ENCODE peak calls at places on chromosomes 4 and X, in eight cellular contexts. One of them, this sample, is unnamed.

GRCh38 chr4:3441501-3442459 is at the start of gene HGFAC:
- DNase-seq in hepatocyte: no peak
- DNase-seq in mesenteric fat pad: no peak
- DNase-seq in right cardiac atrium: peak; percentile 58
- DNase-seq in esophagus squamous epithelium: no peak
- DNase-seq in activated T-helper 9 cell treated with anti-CD3 and anti-CD28 coated beads, Interleukin-2, amount 50 U/mL, for 16 hours: no peak
- DNase-seq in GM10248: no peak
- DNase-seq in anterior cingulate cortex: no peak
- DNase-seq in this sample: no peak

GRCh38 chrX:129593137-129593536 is 53.1 kb downstream of the OCRL start:
- DNase-seq in mesenteric fat pad: no peak
- DNase-seq in GM10248: no peak
- DNase-seq in anterior cingulate cortex: no peak
- DNase-seq in hepatocyte: no peak
- DNase-seq in right cardiac atrium: no peak
- DNase-seq in esophagus squamous epithelium: no peak
- DNase-seq in activated T-helper 9 cell treated with anti-CD3 and anti-CD28 coated beads, Interleukin-2, amount 50 U/mL, for 16 hours: no peak
- DNase-seq in this sample: peak; percentile 50

GRCh38 chr4:111985386-111985890 is 159.8 kb upstream of the FAM241A start:
- DNase-seq in hepatocyte: no peak
- DNase-seq in right cardiac atrium: no peak
- DNase-seq in GM10248: no peak
- DNase-seq in mesenteric fat pad: no peak
- DNase-seq in esophagus squamous epithelium: no peak
- DNase-seq in activated T-helper 9 cell treated with anti-CD3 and anti-CD28 coated beads, Interleukin-2, amount 50 U/mL, for 16 hours: no peak
- DNase-seq in anterior cingulate cortex: no peak
- DNase-seq in this sample: no peak

GRCh38 chr4:12050357-12050756 is 621.7 kb upstream of the HS3ST1 start:
- DNase-seq in mesenteric fat pad: no peak
- DNase-seq in esophagus squamous epithelium: no peak
- DNase-seq in right cardiac atrium: no peak
- DNase-seq in anterior cingulate cortex: no peak
- DNase-seq in activated T-helper 9 cell treated with anti-CD3 and anti-CD28 coated beads, Interleukin-2, amount 50 U/mL, for 16 hours: no peak
- DNase-seq in GM10248: no peak
- DNase-seq in hepatocyte: no peak
- DNase-seq in this sample: no peak

GRCh38 chr4:82357640-82358039 is 16.2 kb downstream of the HNRNPD start:
- DNase-seq in activated T-helper 9 cell treated with anti-CD3 and anti-CD28 coated beads, Interleukin-2, amount 50 U/mL, for 16 hours: no peak
- DNase-seq in esophagus squamous epithelium: no peak
- DNase-seq in GM10248: no peak
- DNase-seq in anterior cingulate cortex: no peak
- DNase-seq in right cardiac atrium: no peak
- DNase-seq in mesenteric fat pad: no peak
- DNase-seq in hepatocyte: no peak
- DNase-seq in this sample: no peak

GRCh38 chrX:10615931-10616780 is 4.2 kb downstream of the MID1 start:
- DNase-seq in right cardiac atrium: peak; percentile 58
- DNase-seq in hepatocyte: peak; percentile 61
- DNase-seq in mesenteric fat pad: no peak
- DNase-seq in activated T-helper 9 cell treated with anti-CD3 and anti-CD28 coated beads, Interleukin-2, amount 50 U/mL, for 16 hours: no peak
- DNase-seq in esophagus squamous epithelium: no peak
- DNase-seq in GM10248: peak; percentile 41
- DNase-seq in anterior cingulate cortex: peak; percentile 42
- DNase-seq in this sample: peak; percentile 65

GRCh38 chr4:149426461-149426860 is 389.2 kb downstream of the IQCM start:
- DNase-seq in esophagus squamous epithelium: no peak
- DNase-seq in activated T-helper 9 cell treated with anti-CD3 and anti-CD28 coated beads, Interleukin-2, amount 50 U/mL, for 16 hours: no peak
- DNase-seq in hepatocyte: no peak
- DNase-seq in anterior cingulate cortex: no peak
- DNase-seq in right cardiac atrium: no peak
- DNase-seq in GM10248: no peak
- DNase-seq in mesenteric fat pad: no peak
- DNase-seq in this sample: no peak

GRCh38 chrX:39944416-39944815 is 153.3 kb downstream of the BCOR start:
- DNase-seq in GM10248: no peak
- DNase-seq in hepatocyte: no peak
- DNase-seq in right cardiac atrium: no peak
- DNase-seq in mesenteric fat pad: no peak
- DNase-seq in activated T-helper 9 cell treated with anti-CD3 and anti-CD28 coated beads, Interleukin-2, amount 50 U/mL, for 16 hours: no peak
- DNase-seq in esophagus squamous epithelium: no peak
- DNase-seq in anterior cingulate cortex: no peak
- DNase-seq in this sample: no peak

GRCh38 chr4:134202136-134202535 is 547 bp upstream of the PABPC4L start:
- DNase-seq in mesenteric fat pad: no peak
- DNase-seq in activated T-helper 9 cell treated with anti-CD3 and anti-CD28 coated beads, Interleukin-2, amount 50 U/mL, for 16 hours: no peak
- DNase-seq in esophagus squamous epithelium: no peak
- DNase-seq in GM10248: no peak
- DNase-seq in hepatocyte: no peak
- DNase-seq in right cardiac atrium: no peak
- DNase-seq in anterior cingulate cortex: no peak
- DNase-seq in this sample: no peak

GRCh38 chrX:106740193-106740780 is 13.8 kb downstream of the RNF128 start:
- DNase-seq in GM10248: no peak
- DNase-seq in right cardiac atrium: no peak
- DNase-seq in esophagus squamous epithelium: no peak
- DNase-seq in activated T-helper 9 cell treated with anti-CD3 and anti-CD28 coated beads, Interleukin-2, amount 50 U/mL, for 16 hours: no peak
- DNase-seq in anterior cingulate cortex: no peak
- DNase-seq in hepatocyte: no peak
- DNase-seq in mesenteric fat pad: no peak
- DNase-seq in this sample: no peak

GRCh38 chrX:110021180-110022022 is 18.5 kb downstream of the TMEM164 start:
- DNase-seq in activated T-helper 9 cell treated with anti-CD3 and anti-CD28 coated beads, Interleukin-2, amount 50 U/mL, for 16 hours: no peak
- DNase-seq in anterior cingulate cortex: no peak
- DNase-seq in hepatocyte: no peak
- DNase-seq in esophagus squamous epithelium: no peak
- DNase-seq in mesenteric fat pad: no peak
- DNase-seq in GM10248: no peak
- DNase-seq in right cardiac atrium: peak; percentile 65
- DNase-seq in this sample: no peak

GRCh38 chr4:1767058-1767769 is 25.9 kb upstream of the FGFR3 start:
- DNase-seq in activated T-helper 9 cell treated with anti-CD3 and anti-CD28 coated beads, Interleukin-2, amount 50 U/mL, for 16 hours: no peak
- DNase-seq in GM10248: no peak
- DNase-seq in right cardiac atrium: peak; percentile 68
- DNase-seq in mesenteric fat pad: no peak
- DNase-seq in esophagus squamous epithelium: no peak
- DNase-seq in hepatocyte: peak; percentile 84
- DNase-seq in anterior cingulate cortex: peak; percentile 61
- DNase-seq in this sample: no peak

GRCh38 chrX:1754077-1754476 is 139.2 kb downstream of the ASMT start:
- DNase-seq in activated T-helper 9 cell treated with anti-CD3 and anti-CD28 coated beads, Interleukin-2, amount 50 U/mL, for 16 hours: no peak
- DNase-seq in hepatocyte: no peak
- DNase-seq in anterior cingulate cortex: no peak
- DNase-seq in esophagus squamous epithelium: no peak
- DNase-seq in mesenteric fat pad: no peak
- DNase-seq in GM10248: no peak
- DNase-seq in right cardiac atrium: no peak
- DNase-seq in this sample: no peak

GRCh38 chr4:182918044-182918607 is 940 bp upstream of the DCTD start:
- DNase-seq in esophagus squamous epithelium: no peak
- DNase-seq in mesenteric fat pad: no peak
- DNase-seq in right cardiac atrium: no peak
- DNase-seq in hepatocyte: no peak
- DNase-seq in GM10248: no peak
- DNase-seq in anterior cingulate cortex: no peak
- DNase-seq in activated T-helper 9 cell treated with anti-CD3 and anti-CD28 coated beads, Interleukin-2, amount 50 U/mL, for 16 hours: no peak
- DNase-seq in this sample: no peak

GRCh38 chr4:46123872-46124755 is at the start of gene GABRG1:
- DNase-seq in mesenteric fat pad: no peak
- DNase-seq in GM10248: no peak
- DNase-seq in right cardiac atrium: peak; percentile 6
- DNase-seq in anterior cingulate cortex: peak; percentile 70
- DNase-seq in esophagus squamous epithelium: no peak
- DNase-seq in hepatocyte: peak; percentile 5
- DNase-seq in activated T-helper 9 cell treated with anti-CD3 and anti-CD28 coated beads, Interleukin-2, amount 50 U/mL, for 16 hours: no peak
- DNase-seq in this sample: no peak

GRCh38 chrX:10254746-10255145 is 98.0 kb downstream of the CLCN4 start:
- DNase-seq in anterior cingulate cortex: no peak
- DNase-seq in activated T-helper 9 cell treated with anti-CD3 and anti-CD28 coated beads, Interleukin-2, amount 50 U/mL, for 16 hours: no peak
- DNase-seq in GM10248: no peak
- DNase-seq in hepatocyte: no peak
- DNase-seq in right cardiac atrium: no peak
- DNase-seq in esophagus squamous epithelium: no peak
- DNase-seq in mesenteric fat pad: no peak
- DNase-seq in this sample: no peak

GRCh38 chr4:188254211-188254610 is 115.0 kb downstream of the TRIML1 start:
- DNase-seq in anterior cingulate cortex: no peak
- DNase-seq in activated T-helper 9 cell treated with anti-CD3 and anti-CD28 coated beads, Interleukin-2, amount 50 U/mL, for 16 hours: no peak
- DNase-seq in esophagus squamous epithelium: no peak
- DNase-seq in mesenteric fat pad: no peak
- DNase-seq in hepatocyte: no peak
- DNase-seq in right cardiac atrium: no peak
- DNase-seq in GM10248: no peak
- DNase-seq in this sample: no peak

GRCh38 chr4:56410247-56410646 is 23.0 kb upstream of the AASDH start:
- DNase-seq in hepatocyte: peak; percentile 92
- DNase-seq in right cardiac atrium: no peak
- DNase-seq in esophagus squamous epithelium: no peak
- DNase-seq in GM10248: no peak
- DNase-seq in activated T-helper 9 cell treated with anti-CD3 and anti-CD28 coated beads, Interleukin-2, amount 50 U/mL, for 16 hours: no peak
- DNase-seq in anterior cingulate cortex: peak; percentile 87
- DNase-seq in mesenteric fat pad: no peak
- DNase-seq in this sample: peak; percentile 76

GRCh38 chrX:71256051-71256450 is 2.1 kb upstream of the ZMYM3 start:
- DNase-seq in GM10248: no peak
- DNase-seq in activated T-helper 9 cell treated with anti-CD3 and anti-CD28 coated beads, Interleukin-2, amount 50 U/mL, for 16 hours: no peak
- DNase-seq in right cardiac atrium: no peak
- DNase-seq in mesenteric fat pad: no peak
- DNase-seq in hepatocyte: no peak
- DNase-seq in esophagus squamous epithelium: no peak
- DNase-seq in anterior cingulate cortex: no peak
- DNase-seq in this sample: no peak

GRCh38 chrX:57121162-57121741 is at the start of gene SPIN2B:
- DNase-seq in hepatocyte: peak; percentile 86
- DNase-seq in GM10248: peak; percentile 88
- DNase-seq in anterior cingulate cortex: peak; percentile 67
- DNase-seq in esophagus squamous epithelium: peak; percentile 29
- DNase-seq in activated T-helper 9 cell treated with anti-CD3 and anti-CD28 coated beads, Interleukin-2, amount 50 U/mL, for 16 hours: peak; percentile 66
- DNase-seq in mesenteric fat pad: peak; percentile 91
- DNase-seq in right cardiac atrium: peak; percentile 91
- DNase-seq in this sample: peak; percentile 88

GRCh38 chr4:26806331-26806730 is 54.3 kb upstream of the STIM2 start:
- DNase-seq in esophagus squamous epithelium: no peak
- DNase-seq in hepatocyte: no peak
- DNase-seq in anterior cingulate cortex: no peak
- DNase-seq in right cardiac atrium: no peak
- DNase-seq in activated T-helper 9 cell treated with anti-CD3 and anti-CD28 coated beads, Interleukin-2, amount 50 U/mL, for 16 hours: no peak
- DNase-seq in mesenteric fat pad: no peak
- DNase-seq in GM10248: no peak
- DNase-seq in this sample: no peak

GRCh38 chrX:104085477-104085876 is 9.4 kb upstream of the TMSB15C start:
- DNase-seq in GM10248: no peak
- DNase-seq in mesenteric fat pad: no peak
- DNase-seq in hepatocyte: no peak
- DNase-seq in anterior cingulate cortex: no peak
- DNase-seq in activated T-helper 9 cell treated with anti-CD3 and anti-CD28 coated beads, Interleukin-2, amount 50 U/mL, for 16 hours: no peak
- DNase-seq in right cardiac atrium: peak; percentile 31
- DNase-seq in esophagus squamous epithelium: no peak
- DNase-seq in this sample: no peak

GRCh38 chr4:37822220-37822619 is 4.3 kb upstream of the PGM2 start:
- DNase-seq in activated T-helper 9 cell treated with anti-CD3 and anti-CD28 coated beads, Interleukin-2, amount 50 U/mL, for 16 hours: no peak
- DNase-seq in mesenteric fat pad: no peak
- DNase-seq in right cardiac atrium: no peak
- DNase-seq in GM10248: no peak
- DNase-seq in anterior cingulate cortex: no peak
- DNase-seq in hepatocyte: no peak
- DNase-seq in esophagus squamous epithelium: no peak
- DNase-seq in this sample: no peak

GRCh38 chrX:18714910-18715309 is 7.5 kb downstream of the PPEF1 start:
- DNase-seq in anterior cingulate cortex: no peak
- DNase-seq in mesenteric fat pad: no peak
- DNase-seq in esophagus squamous epithelium: no peak
- DNase-seq in hepatocyte: no peak
- DNase-seq in GM10248: no peak
- DNase-seq in right cardiac atrium: no peak
- DNase-seq in activated T-helper 9 cell treated with anti-CD3 and anti-CD28 coated beads, Interleukin-2, amount 50 U/mL, for 16 hours: no peak
- DNase-seq in this sample: no peak

GRCh38 chr4:128403586-128403985 is 116.0 kb upstream of the PGRMC2 start:
- DNase-seq in mesenteric fat pad: no peak
- DNase-seq in anterior cingulate cortex: no peak
- DNase-seq in esophagus squamous epithelium: no peak
- DNase-seq in activated T-helper 9 cell treated with anti-CD3 and anti-CD28 coated beads, Interleukin-2, amount 50 U/mL, for 16 hours: no peak
- DNase-seq in hepatocyte: no peak
- DNase-seq in GM10248: no peak
- DNase-seq in right cardiac atrium: no peak
- DNase-seq in this sample: no peak

GRCh38 chrX:17859609-17860178 is 1.4 kb downstream of the RAI2 start:
- DNase-seq in GM10248: no peak
- DNase-seq in esophagus squamous epithelium: no peak
- DNase-seq in hepatocyte: peak; percentile 17
- DNase-seq in right cardiac atrium: peak; percentile 55
- DNase-seq in anterior cingulate cortex: no peak
- DNase-seq in mesenteric fat pad: no peak
- DNase-seq in activated T-helper 9 cell treated with anti-CD3 and anti-CD28 coated beads, Interleukin-2, amount 50 U/mL, for 16 hours: no peak
- DNase-seq in this sample: no peak

GRCh38 chr4:73707918-73708577 is 32.3 kb upstream of the CXCL8 start:
- DNase-seq in esophagus squamous epithelium: no peak
- DNase-seq in mesenteric fat pad: no peak
- DNase-seq in right cardiac atrium: peak; percentile 73
- DNase-seq in GM10248: no peak
- DNase-seq in activated T-helper 9 cell treated with anti-CD3 and anti-CD28 coated beads, Interleukin-2, amount 50 U/mL, for 16 hours: no peak
- DNase-seq in hepatocyte: peak; percentile 66
- DNase-seq in anterior cingulate cortex: no peak
- DNase-seq in this sample: no peak

GRCh38 chr4:92129408-92129994 is 174.3 kb upstream of the GRID2 start:
- DNase-seq in mesenteric fat pad: no peak
- DNase-seq in activated T-helper 9 cell treated with anti-CD3 and anti-CD28 coated beads, Interleukin-2, amount 50 U/mL, for 16 hours: no peak
- DNase-seq in esophagus squamous epithelium: no peak
- DNase-seq in anterior cingulate cortex: no peak
- DNase-seq in hepatocyte: no peak
- DNase-seq in GM10248: no peak
- DNase-seq in right cardiac atrium: no peak
- DNase-seq in this sample: no peak

GRCh38 chr4:56026596-56026995 is 77.9 kb downstream of the CEP135 start:
- DNase-seq in anterior cingulate cortex: no peak
- DNase-seq in mesenteric fat pad: no peak
- DNase-seq in esophagus squamous epithelium: no peak
- DNase-seq in right cardiac atrium: no peak
- DNase-seq in GM10248: no peak
- DNase-seq in activated T-helper 9 cell treated with anti-CD3 and anti-CD28 coated beads, Interleukin-2, amount 50 U/mL, for 16 hours: no peak
- DNase-seq in hepatocyte: no peak
- DNase-seq in this sample: no peak

GRCh38 chrX:581717-582116 is 48.9 kb upstream of the SHOX start:
- DNase-seq in right cardiac atrium: no peak
- DNase-seq in activated T-helper 9 cell treated with anti-CD3 and anti-CD28 coated beads, Interleukin-2, amount 50 U/mL, for 16 hours: no peak
- DNase-seq in mesenteric fat pad: no peak
- DNase-seq in hepatocyte: no peak
- DNase-seq in esophagus squamous epithelium: no peak
- DNase-seq in GM10248: no peak
- DNase-seq in anterior cingulate cortex: no peak
- DNase-seq in this sample: no peak

GRCh38 chr4:1975880-1976279 is 32.9 kb downstream of the NELFA start:
- DNase-seq in right cardiac atrium: no peak
- DNase-seq in esophagus squamous epithelium: no peak
- DNase-seq in GM10248: no peak
- DNase-seq in activated T-helper 9 cell treated with anti-CD3 and anti-CD28 coated beads, Interleukin-2, amount 50 U/mL, for 16 hours: no peak
- DNase-seq in anterior cingulate cortex: no peak
- DNase-seq in mesenteric fat pad: peak; percentile 57
- DNase-seq in hepatocyte: no peak
- DNase-seq in this sample: peak; percentile 3

GRCh38 chr4:16836324-16836723 is 62.1 kb downstream of the LDB2 start:
- DNase-seq in anterior cingulate cortex: no peak
- DNase-seq in hepatocyte: no peak
- DNase-seq in GM10248: no peak
- DNase-seq in right cardiac atrium: no peak
- DNase-seq in mesenteric fat pad: no peak
- DNase-seq in activated T-helper 9 cell treated with anti-CD3 and anti-CD28 coated beads, Interleukin-2, amount 50 U/mL, for 16 hours: no peak
- DNase-seq in esophagus squamous epithelium: no peak
- DNase-seq in this sample: no peak

GRCh38 chrX:37765507-37765906 is 14.4 kb upstream of the CYBB start:
- DNase-seq in GM10248: no peak
- DNase-seq in hepatocyte: no peak
- DNase-seq in esophagus squamous epithelium: no peak
- DNase-seq in activated T-helper 9 cell treated with anti-CD3 and anti-CD28 coated beads, Interleukin-2, amount 50 U/mL, for 16 hours: no peak
- DNase-seq in anterior cingulate cortex: no peak
- DNase-seq in right cardiac atrium: no peak
- DNase-seq in mesenteric fat pad: no peak
- DNase-seq in this sample: no peak

This sample was measured in testis.